ENCODE peak calls at places on chromosomes 16 and 17, in seven cellular contexts. W, Z, U, H, M, V and O are unnamed samples. For H3K4me1, the result is how much of the 10 kb centered on the place peaks cover.

GRCh38 chr17:15386083-15386482 is 44.7 kb upstream of the TEKT3 start:
- DNase-seq in W (no peak), Z (no peak), U (no peak), H (no peak), M (no peak), V (no peak), O (no peak)

GRCh38 chr17:6420173-6420641 is 14.7 kb downstream of the AIPL1 start:
- DNase-seq in W (no peak), Z (no peak), U (peak), H (no peak), M (no peak), V (no peak), O (no peak)

GRCh38 chr17:10620823-10621222 is 36.3 kb downstream of the MYH3 start:
- DNase-seq in W (no peak), Z (no peak), U (no peak), H (no peak), M (no peak), V (no peak), O (no peak)

GRCh38 chr16:89393731-89394406 is 96.5 kb downstream of the ANKRD11 start:
- DNase-seq in W (peak), Z (no peak), U (no peak), H (no peak), M (peak), V (peak), O (no peak)

GRCh38 chr17:60604686-60605334 is 4.8 kb downstream of the PPM1D start:
- DNase-seq in W (peak), Z (no peak), U (peak), H (no peak), M (peak), V (no peak), O (no peak)

GRCh38 chr17:67068999-67069398 is 24.6 kb downstream of the CACNG1 start:
- DNase-seq in W (no peak), Z (no peak), U (peak), H (no peak), M (no peak), V (no peak), O (no peak)

GRCh38 chr17:53516643-53517042 is 306.1 kb upstream of the KIF2B start:
- DNase-seq in W (no peak), Z (no peak), U (no peak), H (no peak), M (no peak), V (no peak), O (no peak)

GRCh38 chr17:80512233-80512632 is 32.4 kb upstream of the RPTOR start:
- DNase-seq in W (no peak), Z (no peak), U (peak), H (no peak), M (no peak), V (no peak), O (no peak)

GRCh38 chr17:49021095-49021767 is 24.0 kb downstream of the IGF2BP1 start:
- DNase-seq in W (no peak), Z (no peak), U (peak), H (no peak), M (no peak), V (no peak), O (no peak)

GRCh38 chr16:55497558-55497957 is 11.3 kb upstream of the LPCAT2 start:
- DNase-seq in W (no peak), Z (no peak), U (no peak), H (no peak), M (no peak), V (no peak), O (peak)

GRCh38 chr17:82315703-82316358 is 1.6 kb downstream of the CD7 start:
- DNase-seq in W (no peak), Z (no peak), U (no peak), H (no peak), M (no peak), V (no peak), O (no peak)

GRCh38 chr16:15961060-15961511 is 11.7 kb downstream of the ABCC1 start:
- DNase-seq in W (no peak), Z (no peak), U (peak), H (no peak), M (no peak), V (no peak), O (no peak)

GRCh38 chr16:25390761-25391160 is 133.1 kb upstream of the ZKSCAN2 start:
- DNase-seq in W (no peak), Z (no peak), U (no peak), H (no peak), M (no peak), V (no peak), O (no peak)

GRCh38 chr17:6599364-6599763 is 41.1 kb downstream of the KIAA0753 start:
- DNase-seq in W (no peak), Z (no peak), U (peak), H (no peak), M (no peak), V (no peak), O (no peak)

GRCh38 chr16:55526448-55526847 is 17.6 kb downstream of the LPCAT2 start:
- DNase-seq in W (no peak), Z (no peak), U (no peak), H (no peak), M (no peak), V (no peak), O (no peak)

GRCh38 chr16:4140652-4141051 is 24.4 kb upstream of the ADCY9 start:
- DNase-seq in W (no peak), Z (no peak), U (peak), H (no peak), M (no peak), V (no peak), O (no peak)

GRCh38 chr17:76272541-76273434 is 7.6 kb downstream of the UBALD2 start:
- DNase-seq in W (no peak), Z (no peak), U (no peak), H (no peak), M (peak), V (no peak), O (no peak)

GRCh38 chr16:67268136-67268579 is 11.2 kb upstream of the PLEKHG4 start:
- DNase-seq in W (peak), Z (no peak), U (peak), H (no peak), M (no peak), V (peak), O (no peak)

GRCh38 chr17:1908699-1909309 is 79.0 kb downstream of the RPA1 start:
- DNase-seq in W (peak), Z (no peak), U (peak), H (peak), M (peak), V (peak), O (no peak)

GRCh38 chr17:5282639-5283217 is 644 bp downstream of the RABEP1 start:
- DNase-seq in W (peak), Z (no peak), U (no peak), H (peak), M (peak), V (no peak), O (no peak)

GRCh38 chr17:40176409-40177110 is 710 bp upstream of the RAPGEFL1 start:
- DNase-seq in W (peak), Z (no peak), U (no peak), H (peak), M (no peak), V (no peak), O (no peak)

GRCh38 chr17:45346255-45347015 is 29.6 kb upstream of the MAP3K14 start:
- DNase-seq in W (no peak), Z (no peak), U (peak), H (peak), M (no peak), V (peak), O (peak)

GRCh38 chr16:84548508-84548907 is 44.0 kb upstream of the MEAK7 start:
- DNase-seq in W (no peak), Z (no peak), U (no peak), H (no peak), M (no peak), V (no peak), O (no peak)

GRCh38 chr16:84547539-84548058 is 43.1 kb upstream of the MEAK7 start:
- DNase-seq in W (no peak), Z (no peak), U (no peak), H (no peak), M (no peak), V (no peak), O (no peak)

GRCh38 chr16:84548971-84549844 is 44.7 kb upstream of the MEAK7 start:
- DNase-seq in W (no peak), Z (no peak), U (no peak), H (no peak), M (peak), V (no peak), O (no peak)

GRCh38 chr16:84545114-84545737 is 40.8 kb upstream of the MEAK7 start:
- DNase-seq in W (no peak), Z (no peak), U (no peak), H (no peak), M (no peak), V (no peak), O (no peak)

DNA sequence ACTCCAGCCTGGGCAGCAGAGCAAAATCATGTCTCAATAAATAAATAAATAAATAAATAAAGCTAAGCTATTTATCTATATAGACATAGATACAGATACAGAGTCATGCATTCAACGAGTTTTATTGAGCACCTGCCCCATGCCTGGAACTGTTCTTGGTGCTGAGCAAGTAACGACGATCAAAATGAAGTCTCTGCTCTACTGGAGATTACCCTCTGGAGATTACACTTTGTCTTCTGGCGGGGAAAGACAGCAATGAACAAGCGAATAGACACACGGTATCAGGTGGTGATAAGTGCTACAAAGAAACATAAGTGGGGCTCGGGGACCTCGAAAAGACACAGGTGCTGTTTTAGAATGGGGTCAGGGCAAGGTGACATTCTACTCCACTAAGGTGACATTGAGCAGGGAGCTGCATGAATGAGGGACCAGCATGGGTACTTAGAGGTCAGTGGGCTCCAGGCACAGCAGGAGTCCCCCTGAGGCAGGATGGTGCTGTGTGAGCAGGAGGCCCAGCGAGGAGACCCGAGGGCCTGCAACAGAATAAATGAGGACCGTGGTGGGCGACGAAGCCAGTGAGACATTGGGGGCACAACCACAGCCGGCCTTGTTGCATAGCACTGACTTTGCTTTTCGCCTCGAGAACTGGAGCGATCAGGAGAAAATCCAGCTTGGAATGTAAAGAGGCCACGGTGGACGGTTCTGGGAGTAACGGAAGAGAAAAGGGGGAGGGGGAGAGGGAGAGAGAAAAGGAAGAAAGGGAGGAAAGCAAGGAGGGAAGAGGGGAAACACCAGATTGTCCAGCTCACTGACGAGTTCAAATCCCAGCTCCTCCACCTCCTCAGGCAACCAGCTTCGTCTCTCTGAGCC is 42.4 kb upstream of the MEAK7 start:
- DNase-seq in W (no peak), Z (no peak), U (no peak), H (no peak), M (no peak), V (no peak), O (no peak)
- H3K4me1 ChIP-seq in W (under half), Z (under half), U (under half), H (under half), M (under half), V (under half), O (under half)

GRCh38 chr16:11225677-11226549 is 30.1 kb downstream of the SOCS1 start:
- DNase-seq in W (no peak), Z (no peak), U (no peak), H (no peak), M (no peak), V (no peak), O (no peak)

GRCh38 chr16:11219188-11219587 is 36.8 kb downstream of the SOCS1 start:
- DNase-seq in W (no peak), Z (no peak), U (no peak), H (no peak), M (no peak), V (no peak), O (no peak)

GRCh38 chr16:11229432-11229831 is 26.6 kb downstream of the SOCS1 start:
- DNase-seq in W (no peak), Z (no peak), U (no peak), H (no peak), M (no peak), V (no peak), O (no peak)

GRCh38 chr16:11224894-11225676 is 30.9 kb downstream of the SOCS1 start:
- DNase-seq in W (no peak), Z (peak), U (peak), H (peak), M (no peak), V (no peak), O (no peak)

DNA sequence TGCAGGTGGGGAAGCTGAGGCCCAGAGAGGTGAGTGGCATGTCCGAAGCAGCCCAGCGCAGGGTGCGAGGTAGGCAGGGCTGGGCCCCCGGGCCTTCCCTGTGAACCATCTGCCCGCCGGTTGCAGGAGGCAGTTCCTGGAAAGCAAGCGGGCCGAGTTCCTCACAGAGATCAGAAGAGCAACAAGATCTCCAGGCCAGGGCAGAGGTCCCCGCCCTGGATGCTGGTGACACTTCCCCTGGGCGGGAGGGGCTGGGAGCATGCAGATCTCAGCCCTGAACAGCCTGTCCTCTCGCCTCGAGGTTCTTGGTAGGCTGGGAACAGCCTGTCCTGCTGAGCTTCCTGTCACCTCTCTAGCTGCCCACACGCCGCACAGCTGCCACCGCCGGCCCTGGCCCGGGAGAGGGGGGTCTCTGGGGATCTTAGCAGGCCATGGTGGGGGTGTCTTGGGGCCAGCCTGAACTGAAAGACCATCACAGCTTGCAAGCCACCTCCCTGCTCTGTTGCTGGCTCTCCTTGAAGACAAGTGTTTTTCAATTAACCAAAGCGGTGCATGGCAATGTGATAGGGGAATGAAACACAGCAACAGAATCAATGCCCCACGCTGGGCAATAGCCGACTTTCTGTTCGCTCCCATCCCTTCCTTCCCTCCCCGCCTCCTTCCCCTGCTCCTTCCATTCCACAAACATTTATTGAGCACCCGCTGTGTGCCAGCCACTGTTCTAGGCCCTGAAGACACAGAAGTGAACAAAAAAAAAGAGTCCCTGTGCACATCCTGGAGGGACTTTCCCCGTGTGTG is 31.7 kb downstream of the SOCS1 start:
- DNase-seq in W (peak), Z (peak), U (no peak), H (peak), M (peak), V (peak), O (no peak)
- TF ChIP-seq POLR2A in W (no peak), Z (no peak), U (no peak), H (no peak), M (no peak), V (no peak), O (no peak)

GRCh38 chr17:38605852-38606645 is at the start of gene SRCIN1:
- DNase-seq in W (peak), Z (no peak), U (peak), H (peak), M (peak), V (peak), O (no peak)
- H3K4me3 ChIP-seq in W (peak), Z (peak), U (peak), H (peak), M (peak), V (peak), O (peak)

GRCh38 chr16:63983401-63983800 is 1138.5 kb downstream of the CDH11 start:
- DNase-seq in W (no peak), Z (no peak), U (no peak), H (no peak), M (no peak), V (no peak), O (no peak)
- H3K4me1 ChIP-seq in W (under half), Z (under half), U (under half), H (under half), M (under half), V (under half), O (under half)

DNA sequence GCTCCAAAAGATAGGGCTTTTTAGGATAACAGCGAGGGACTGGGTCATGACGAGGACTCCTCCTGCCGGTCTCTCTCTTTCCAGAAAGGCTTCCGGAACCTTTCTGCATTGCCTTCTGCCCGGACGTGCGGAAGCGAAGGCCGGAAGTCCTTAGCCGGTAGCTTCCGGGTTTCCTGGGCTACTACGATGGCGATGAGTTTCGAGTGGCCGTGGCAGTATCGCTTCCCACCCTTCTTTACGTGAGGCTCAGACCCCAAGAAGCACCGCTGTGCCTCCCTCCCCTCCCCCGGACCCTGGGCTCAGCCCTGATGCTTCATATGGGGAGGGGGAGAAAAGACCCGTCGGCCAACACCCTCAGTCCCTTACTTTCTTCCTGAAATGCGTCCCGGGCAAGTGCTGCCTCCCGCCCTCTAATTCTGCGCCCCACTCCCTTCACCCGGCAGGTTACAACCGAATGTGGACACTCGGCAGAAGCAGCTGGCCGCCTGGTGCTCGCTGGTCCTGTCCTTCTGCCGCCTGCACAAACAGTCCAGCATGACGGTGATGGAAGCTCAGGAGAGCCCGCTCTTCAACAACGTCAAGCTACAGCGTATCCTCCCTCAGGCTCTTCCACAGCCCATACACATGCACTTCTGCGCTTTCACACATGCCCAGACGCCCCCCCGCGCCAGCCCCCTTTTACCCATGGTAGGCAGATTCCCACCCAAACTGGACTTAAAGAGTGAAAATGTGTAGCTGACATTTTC is at the start of gene VPS25:
- DNase-seq in W (peak), Z (no peak), U (peak), H (peak), M (peak), V (peak), O (no peak)
- TF ChIP-seq POLR2A in W (peak), Z (no peak), U (peak), H (peak), M (peak), V (peak), O (peak)

GRCh38 chr16:2365397-2365796 is 24.9 kb upstream of the ABCA3 start:
- DNase-seq in W (no peak), Z (no peak), U (no peak), H (no peak), M (no peak), V (no peak), O (no peak)
- H3K4me3 ChIP-seq in W (no peak), Z (no peak), U (no peak), H (no peak), M (no peak), V (no peak), O (no peak)